ENCODE peak calls at places on chromosomes 11 and 22, in four cellular contexts. V, W, S and A are unnamed samples.

GRCh38 chr11:31606893-31607292 is 97.3 kb downstream of the ELP4 start:
- DNase-seq in S (no peak), V (no peak), W (no peak), A (no peak)

GRCh38 chr11:125370561-125371389 is 125.3 kb downstream of the FEZ1 start:
- DNase-seq in V (no peak), W (no peak), S (no peak), A (no peak)

GRCh38 chr11:34027516-34028406 is 23.8 kb upstream of the CAPRIN1 start:
- DNase-seq in S (peak), V (no peak), W (no peak), A (no peak)

GRCh38 chr22:20999350-21000214 is 2.3 kb downstream of the THAP7 start:
- DNase-seq in W (no peak), V (no peak), S (no peak), A (no peak)

GRCh38 chr11:46800177-46800576 is 45.9 kb downstream of the CKAP5 start:
- DNase-seq in S (no peak), W (no peak), V (no peak), A (no peak)

GRCh38 chr11:68296344-68297051 is 15.9 kb upstream of the LRP5 start:
- DNase-seq in W (no peak), V (no peak), S (no peak), A (no peak)

GRCh38 chr22:30933457-30933856 is 35.1 kb downstream of the MORC2 start:
- DNase-seq in S (no peak), V (no peak), W (no peak), A (no peak)

GRCh38 chr11:37788141-37788877 is 1190.3 kb upstream of the RAG2 start:
- DNase-seq in W (no peak), S (no peak), V (no peak), A (no peak)

GRCh38 chr11:75786101-75786736 is 17.6 kb downstream of the DGAT2 start:
- DNase-seq in V (no peak), W (no peak), S (peak), A (no peak)

GRCh38 chr11:67667490-67668190 is 6.8 kb downstream of the ALDH3B2 start:
- DNase-seq in V (no peak), W (no peak), S (no peak), A (no peak)

GRCh38 chr22:48520888-48521600 is 1306.6 kb downstream of the BRD1 start:
- DNase-seq in S (no peak), W (no peak), V (no peak), A (no peak)

GRCh38 chr11:69587454-69588081 is 53.4 kb upstream of the CCND1 start:
- DNase-seq in S (peak), V (no peak), W (no peak), A (no peak)

GRCh38 chr22:46758867-46759290 is 3.6 kb upstream of the TBC1D22A start:
- DNase-seq in V (no peak), S (peak), W (peak), A (peak)

GRCh38 chr22:23525510-23525909 is 54.6 kb downstream of the IGLL1 start:
- DNase-seq in S (no peak), W (no peak), V (no peak), A (no peak)

GRCh38 chr22:22578702-22579424 is 19.8 kb upstream of the PRAME start:
- DNase-seq in S (no peak), V (no peak), W (no peak), A (no peak)

GRCh38 chr11:118705111-118705741 is 25.8 kb upstream of the TREH start:
- DNase-seq in W (no peak), S (no peak), V (no peak), A (no peak)

GRCh38 chr22:49567894-49568750 is 259.6 kb downstream of the BRD1 start:
- DNase-seq in V (no peak), W (no peak), S (no peak), A (no peak)

GRCh38 chr22:35686298-35686697 is 31.4 kb upstream of the APOL5 start:
- DNase-seq in V (no peak), W (no peak), S (no peak), A (no peak)

GRCh38 chr11:33135216-33135615 is 26.1 kb downstream of the CSTF3 start:
- DNase-seq in V (no peak), W (no peak), S (no peak), A (no peak)

GRCh38 chr11:32374261-32374711 is 61.1 kb downstream of the WT1 start:
- DNase-seq in S (peak), V (peak), W (peak), A (peak)

GRCh38 chr11:70579376-70579955 is 181.1 kb downstream of the CTTN start:
- DNase-seq in V (no peak), S (no peak), W (no peak), A (no peak)

GRCh38 chr11:111531687-111532364 is 8.7 kb upstream of the LAYN start:
- DNase-seq in S (no peak), W (no peak), V (no peak), A (no peak)

GRCh38 chr11:70477607-70478006 is 79.3 kb downstream of the CTTN start:
- DNase-seq in S (no peak), W (no peak), V (no peak), A (no peak)

GRCh38 chr22:19909350-19910179 is 32.0 kb upstream of the COMT start:
- DNase-seq in V (peak), S (peak), W (peak), A (peak)

GRCh38 chr11:67504950-67505561 is at the start of gene PITPNM1:
- DNase-seq in W (no peak), S (peak), V (peak), A (peak)

GRCh38 chr22:49212002-49212401 is 615.7 kb downstream of the BRD1 start:
- DNase-seq in S (no peak), V (no peak), W (no peak), A (no peak)

GRCh38 chr11:123357990-123358827 is 71.9 kb upstream of the GRAMD1B start:
- DNase-seq in W (no peak), S (no peak), V (no peak), A (peak)

GRCh38 chr22:50276143-50276542 is 6.0 kb upstream of the MAPK11 start:
- DNase-seq in V (no peak), S (peak), W (no peak), A (peak)

GRCh38 chr11:59141673-59142460 is 789 bp upstream of the FAM111A start:
- DNase-seq in V (no peak), S (no peak), W (no peak), A (no peak)

GRCh38 chr11:23359297-23359696 is 499.0 kb upstream of the CCDC179 start:
- DNase-seq in V (no peak), S (peak), W (no peak), A (no peak)

GRCh38 chr22:35986085-35986484 is 42.5 kb downstream of the RBFOX2 start:
- DNase-seq in W (no peak), V (no peak), S (no peak), A (no peak)

GRCh38 chr22:46004105-46004866 is 27.3 kb upstream of the WNT7B start:
- DNase-seq in S (no peak), V (no peak), W (no peak), A (no peak)

GRCh38 chr11:34640050-34640971 is 19.4 kb downstream of the EHF start:
- DNase-seq in W (no peak), V (no peak), S (peak), A (no peak)

GRCh38 chr22:36197601-36198146 is 3.9 kb downstream of the APOL4 start:
- DNase-seq in V (no peak), W (no peak), S (no peak), A (no peak)

DNA sequence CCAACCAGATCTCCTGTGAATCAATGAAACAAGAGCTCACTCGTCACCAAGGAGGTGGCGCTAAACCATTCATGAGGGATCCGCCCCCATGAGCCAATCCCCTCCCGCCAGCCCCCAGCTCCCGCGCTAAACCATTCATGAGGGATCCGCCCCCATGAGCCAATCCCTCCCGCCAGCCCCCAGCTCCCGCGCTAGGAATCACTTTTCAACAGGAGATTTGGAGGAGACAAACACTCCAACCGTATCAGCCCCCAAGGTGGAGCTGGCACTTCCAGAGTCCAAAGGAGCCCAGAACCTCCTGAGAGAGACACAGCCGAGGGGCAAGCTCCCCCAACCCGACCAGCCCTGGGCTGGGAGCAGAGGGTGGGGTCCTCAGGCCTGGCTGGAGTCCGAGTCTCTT is 40.9 kb upstream of the PRR5 start:
- DNase-seq in S (no peak), V (no peak), W (no peak), A (no peak)
- TF ChIP-seq SUZ12 in S (no peak), V (no peak), W (no peak), A (no peak)

GRCh38 chr11:107655607-107656006 is 56.2 kb downstream of the SLN start:
- DNase-seq in W (no peak), S (no peak), V (no peak), A (no peak)
- TF ChIP-seq SUZ12 in W (no peak), S (no peak), V (no peak), A (no peak)

GRCh38 chr11:74696488-74696887 is 34.7 kb downstream of the CHRDL2 start:
- DNase-seq in S (no peak), V (no peak), W (no peak), A (no peak)
- TF ChIP-seq SUZ12 in S (no peak), V (no peak), W (no peak), A (no peak)

DNA sequence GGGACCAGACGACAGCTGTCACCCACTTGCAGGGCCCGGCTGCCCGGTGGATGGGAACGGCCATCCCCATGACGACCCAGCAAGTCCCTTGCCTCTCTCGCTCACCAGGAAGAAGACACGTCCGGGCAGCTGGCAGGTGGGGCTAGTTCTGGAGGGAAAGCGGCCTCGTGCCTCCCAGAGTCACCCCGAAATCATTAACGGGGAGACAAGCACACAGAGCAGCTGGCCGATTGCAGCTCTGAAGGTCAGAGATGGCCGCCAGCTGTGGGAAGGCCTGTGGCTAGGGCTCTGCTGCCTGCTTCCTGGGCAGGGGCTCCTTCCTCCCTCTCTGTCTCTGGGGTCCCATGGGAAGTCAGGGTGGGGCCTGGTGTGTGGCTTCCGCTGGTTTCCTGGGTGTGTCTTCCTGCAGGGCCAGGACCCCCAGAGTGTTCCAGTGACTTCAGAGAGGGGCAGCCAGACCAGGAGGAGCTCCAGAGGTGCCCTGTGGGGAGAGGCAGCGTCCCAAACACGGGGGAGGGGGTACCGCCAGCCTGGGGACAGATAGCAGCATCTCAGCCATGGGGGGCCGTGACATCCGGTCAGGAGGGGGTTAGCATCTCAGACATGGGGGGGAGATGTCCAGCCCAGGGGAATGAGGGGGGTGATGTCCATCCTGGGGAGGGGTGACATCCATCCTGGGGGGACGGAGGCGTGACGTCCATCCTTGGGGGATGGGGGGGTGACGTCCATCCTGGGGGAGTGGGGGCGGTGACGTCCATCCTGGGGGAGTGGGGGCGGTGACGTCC is 114.9 kb downstream of the KCNQ1 start:
- DNase-seq in S (no peak), V (no peak), W (no peak), A (no peak)
- TF ChIP-seq SUZ12 in S (no peak), V (no peak), W (no peak), A (no peak)